ENCODE peak calls at places on chromosomes 12 and 14, in six cellular contexts. M is WERI-Rb-1, I is brain microvascular endothelial cell, K is B cell, P is BE2C, E is transverse colon. W is an unnamed sample.

GRCh38 chr12:59429766-59430165 is 166.1 kb upstream of the SLC16A7 start:
- DNase-seq in K (no peak), P (no peak), E (no peak), M (no peak), I (peak), W (no peak)

GRCh38 chr12:1474567-1475153 is 119.7 kb downstream of the FBXL14 start:
- DNase-seq in I (peak), K (no peak), P (no peak), M (no peak), E (no peak), W (no peak)

GRCh38 chr12:56668197-56668457 is 20.0 kb downstream of the PTGES3 start:
- DNase-seq in P (no peak), E (no peak), K (no peak), M (no peak), I (no peak), W (no peak)

GRCh38 chr12:92132282-92132681 is 13.4 kb downstream of the BTG1 start:
- DNase-seq in E (no peak), K (no peak), M (no peak), P (no peak), I (no peak), W (no peak)

GRCh38 chr14:100616854-100617714 is 29.9 kb upstream of the BEGAIN start:
- DNase-seq in K (no peak), P (no peak), M (no peak), I (no peak), E (peak), W (peak)

GRCh38 chr12:1919284-1919683 is 832 bp upstream of the CACNA2D4 start:
- DNase-seq in E (no peak), M (peak), P (no peak), K (no peak), I (no peak), W (no peak)

GRCh38 chr12:25884024-25884919 is 74.2 kb upstream of the RASSF8 start:
- DNase-seq in P (no peak), K (no peak), E (no peak), I (no peak), M (no peak), W (no peak)

GRCh38 chr12:57143454-57143853 is 4.0 kb downstream of the LRP1-AS start:
- DNase-seq in E (no peak), M (no peak), P (no peak), I (no peak), K (no peak), W (no peak)

GRCh38 chr12:12560587-12561304 is 1.9 kb downstream of the DUSP16 start:
- DNase-seq in I (peak), K (peak), E (peak), P (no peak), M (peak), W (no peak)

GRCh38 chr12:85156569-85156968 is 120.4 kb downstream of the LRRIQ1 start:
- DNase-seq in K (no peak), E (no peak), P (no peak), M (no peak), I (peak), W (no peak)

GRCh38 chr12:108757842-108758241 is 26.5 kb upstream of the CORO1C start:
- DNase-seq in P (no peak), K (no peak), M (no peak), E (no peak), I (no peak), W (no peak)

GRCh38 chr14:67583711-67584644 is 16.1 kb downstream of the PIGH start:
- DNase-seq in I (peak), E (peak), M (peak), K (peak), P (peak), W (no peak)

GRCh38 chr12:13465641-13466040 is 269.1 kb downstream of the EMP1 start:
- DNase-seq in K (no peak), M (no peak), I (no peak), P (no peak), E (no peak), W (no peak)

GRCh38 chr12:28781671-28782652 is 367.1 kb upstream of the FAR2 start:
- DNase-seq in M (no peak), P (no peak), K (no peak), E (no peak), I (no peak), W (no peak)

GRCh38 chr12:112870267-112870980 is 36.3 kb upstream of the OAS1 start:
- DNase-seq in P (no peak), I (no peak), K (peak), E (no peak), M (no peak), W (no peak)

GRCh38 chr14:61558271-61558670 is 137.0 kb upstream of the HIF1A start:
- DNase-seq in K (no peak), I (no peak), M (no peak), P (peak), E (no peak), W (no peak)

GRCh38 chr12:25056011-25056410 is 107.1 kb upstream of the BCAT1 start:
- DNase-seq in P (no peak), K (no peak), I (no peak), M (no peak), E (no peak), W (no peak)

GRCh38 chr12:50112456-50113218 is 601 bp downstream of the COX14 start:
- DNase-seq in P (no peak), K (no peak), E (no peak), M (peak), I (no peak), W (no peak)

GRCh38 chr12:43407816-43408645 is 144.0 kb downstream of the ADAMTS20 start:
- DNase-seq in I (peak), M (no peak), K (no peak), P (no peak), E (no peak), W (no peak)

GRCh38 chr14:64955297-64955696 is 12.8 kb upstream of the GPX2 start:
- DNase-seq in E (no peak), P (no peak), I (no peak), M (no peak), K (peak), W (no peak)

GRCh38 chr14:68655961-68656360 is 136.9 kb downstream of the ZFP36L1 start:
- DNase-seq in E (no peak), M (peak), P (no peak), K (no peak), I (no peak), W (no peak)

GRCh38 chr12:131097247-131098177 is 143.8 kb downstream of the ADGRD1 start:
- DNase-seq in M (peak), K (no peak), E (no peak), I (no peak), P (peak), W (no peak)

GRCh38 chr12:89985935-89986334 is 277.3 kb upstream of the ATP2B1 start:
- DNase-seq in K (no peak), M (no peak), I (no peak), P (no peak), E (no peak), W (no peak)

GRCh38 chr12:93972411-93973208 is 175.8 kb upstream of the PLXNC1 start:
- DNase-seq in E (no peak), I (peak), M (no peak), K (no peak), P (no peak), W (no peak)

GRCh38 chr12:29317556-29318363 is 63.2 kb downstream of the ERGIC2 start:
- DNase-seq in M (peak), E (peak), K (peak), P (peak), I (peak), W (peak)

GRCh38 chr12:121812921-121813896 is 9.4 kb downstream of the SETD1B start:
- DNase-seq in P (no peak), M (no peak), E (no peak), I (no peak), K (no peak), W (no peak)

GRCh38 chr12:68089101-68089500 is 70.4 kb downstream of the IFNG start:
- DNase-seq in P (no peak), K (no peak), I (no peak), M (no peak), E (no peak), W (no peak)

GRCh38 chr12:92593734-92594402 is 108.9 kb upstream of the PLEKHG7 start:
- DNase-seq in K (peak), P (no peak), E (peak), M (no peak), I (peak), W (peak)

GRCh38 chr12:87836190-87836589 is 193.0 kb downstream of the C12orf50 start:
- DNase-seq in P (peak), E (no peak), I (no peak), K (no peak), M (no peak), W (no peak)

GRCh38 chr12:83114042-83114441 is 427.3 kb downstream of the TMTC2 start:
- DNase-seq in P (no peak), M (no peak), E (no peak), I (no peak), K (no peak), W (no peak)

GRCh38 chr12:94112116-94112515 is 36.3 kb upstream of the PLXNC1 start:
- DNase-seq in K (no peak), E (no peak), I (no peak), M (no peak), P (no peak), W (no peak)

GRCh38 chr12:6367065-6367968 is 8.0 kb downstream of the SCNN1A start:
- DNase-seq in M (no peak), P (peak), I (no peak), K (peak), E (no peak), W (no peak)
- TF ChIP-seq CTCF in M (peak), P (peak), I (peak), K (peak), E (peak), W (peak)

GRCh38 chr12:66829660-66830325 is 150.9 kb upstream of the GRIP1 start:
- DNase-seq in E (no peak), K (no peak), I (no peak), P (no peak), M (no peak), W (no peak)
- TF ChIP-seq CTCF in E (no peak), K (no peak), I (no peak), P (no peak), M (no peak), W (no peak)

DNA sequence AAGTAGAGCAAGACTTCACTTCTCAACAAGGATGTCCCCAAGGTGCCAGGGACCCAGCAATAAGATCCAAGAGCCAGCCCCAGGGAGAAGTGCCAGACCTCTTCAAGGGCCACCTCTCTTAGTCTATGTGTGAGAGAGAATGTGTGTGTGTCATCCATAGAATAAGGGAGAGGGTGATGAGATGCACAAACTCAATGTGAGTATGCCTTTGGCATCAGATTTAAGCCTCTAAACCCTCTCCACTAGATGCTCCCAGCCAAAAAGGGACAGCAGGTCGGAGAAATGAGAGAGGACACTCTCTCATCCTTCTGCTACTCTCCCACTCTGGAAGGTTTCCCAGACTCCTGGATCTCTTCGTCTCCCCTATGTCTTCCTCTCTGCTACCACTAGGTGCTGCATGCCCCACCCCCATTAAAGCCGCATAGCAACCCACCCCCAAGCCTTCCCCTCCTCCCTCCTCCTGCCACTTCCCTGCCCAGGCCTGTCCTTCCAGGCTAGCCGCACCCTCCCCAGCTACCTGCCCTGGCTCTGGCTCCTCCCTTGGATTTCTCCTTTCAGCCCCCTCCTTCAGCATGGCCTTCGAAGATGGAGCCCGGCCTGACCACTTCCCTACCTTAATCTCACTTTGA is 7.6 kb downstream of the RARG start:
- DNase-seq in M (peak), P (peak), I (no peak), E (no peak), K (peak), W (no peak)
- TF ChIP-seq CTCF in M (peak), P (peak), I (peak), E (no peak), K (no peak), W (no peak)

GRCh38 chr12:30695327-30696102 is at the start of gene IPO8:
- DNase-seq in E (peak), I (peak), M (peak), P (peak), K (peak), W (peak)
- TF ChIP-seq CTCF in E (peak), I (peak), M (peak), P (peak), K (peak), W (peak)

GRCh38 chr14:23929822-23930294 is 23.7 kb upstream of the DHRS4 start:
- DNase-seq in P (peak), K (peak), I (peak), M (peak), E (peak), W (peak)
- TF ChIP-seq CTCF in P (peak), K (peak), I (peak), M (peak), E (peak), W (peak)

GRCh38 chr12:123233505-123234299 is 466 bp downstream of the MTRFR start:
- DNase-seq in E (no peak), P (no peak), M (no peak), I (no peak), K (no peak), W (no peak)

GRCh38 chr12:123232472-123232806 is 502 bp downstream of the MPHOSPH9 start:
- DNase-seq in K (peak), P (no peak), M (no peak), I (peak), E (no peak), W (no peak)

GRCh38 chr12:123237646-123238329 is 4.6 kb downstream of the MTRFR start:
- DNase-seq in P (peak), K (peak), I (peak), M (peak), E (peak), W (peak)

GRCh38 chr12:123231931-123232330 is 1.0 kb downstream of the MPHOSPH9 start:
- DNase-seq in M (no peak), P (no peak), K (no peak), I (no peak), E (no peak), W (no peak)

GRCh38 chr12:123232807-123233504 is at the start of the genes MPHOSPH9 and MTRFR:
- DNase-seq in M (peak), K (peak), E (peak), I (peak), P (peak), W (peak)
- TF ChIP-seq CTCF in M (no peak), K (no peak), E (no peak), I (no peak), P (no peak), W (no peak)

DNA sequence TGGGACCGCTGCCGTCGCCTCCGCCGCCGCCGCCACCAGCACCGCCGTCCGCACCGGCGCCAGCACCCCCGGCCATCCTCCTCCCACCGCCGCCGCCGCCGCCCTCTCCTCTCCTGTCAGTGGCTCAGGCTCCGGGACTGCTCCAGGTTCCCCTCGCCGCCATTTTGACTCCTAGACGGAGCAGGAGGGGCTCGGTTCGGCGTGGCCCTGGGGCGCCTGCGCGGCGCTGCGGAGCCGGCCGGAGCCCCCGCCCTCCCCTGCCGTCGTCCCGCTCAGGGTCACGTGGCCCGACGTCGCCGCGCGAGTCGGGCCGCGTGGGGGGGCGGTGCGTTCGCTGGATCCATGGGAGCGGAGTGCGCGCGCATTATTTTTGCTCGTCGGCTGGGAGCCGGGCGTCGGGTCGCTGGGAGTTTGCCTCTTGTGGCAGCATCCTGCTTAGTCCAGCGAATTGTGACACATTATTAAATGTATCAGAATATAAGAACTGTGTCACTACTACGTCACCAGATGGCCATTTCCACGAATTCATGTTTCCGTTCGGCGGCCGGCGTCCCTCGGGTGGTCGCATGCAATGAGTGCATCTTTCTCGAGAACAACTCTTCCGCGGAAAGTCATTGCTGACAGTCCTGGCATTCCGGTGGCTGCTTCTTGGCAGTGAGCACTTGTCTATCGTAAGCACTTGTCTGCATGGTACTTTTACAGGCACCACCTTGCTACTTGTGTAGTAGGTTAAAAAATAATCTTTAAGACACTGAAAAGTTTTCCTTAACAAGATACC is at the start of gene BTBD7:
- DNase-seq in I (peak), M (peak), P (peak), E (peak), K (peak), W (peak)
- TF ChIP-seq CTCF in I (peak), M (peak), P (peak), E (peak), K (no peak), W (no peak)